ENCODE peak calls at places on chromosomes 16 and 17, in ten cellular contexts. A is retina, Y is fibroblast of lung, E is AG04449, F is astrocyte of the hippocampus, U is endodermal cell, W is iris pigment epithelial cell, Q is LoVo, C is tibial artery, J is NCI-H345. D is an unnamed sample.

GRCh38 chr17:82848022-82848592 is 8.3 kb upstream of the ZNF750 start:
- DNase-seq in A (no peak), Y (peak), E (no peak), F (peak), U (no peak), W (peak), Q (peak), C (peak), J (peak), D (peak)

GRCh38 chr16:5065813-5066212 is at the start of gene C16orf89:
- DNase-seq in A (no peak), Y (no peak), E (no peak), F (no peak), U (no peak), W (no peak), Q (no peak), C (no peak), J (no peak), D (no peak)

GRCh38 chr17:63550816-63551639 is 751 bp downstream of the DCAF7 start:
- DNase-seq in A (no peak), Y (peak), E (no peak), F (peak), U (peak), W (peak), Q (no peak), C (no peak), J (no peak), D (peak)

GRCh38 chr17:64938925-64939474 is 19.7 kb upstream of the LRRC37A3 start:
- DNase-seq in A (peak), Y (no peak), E (no peak), F (peak), U (peak), W (peak), Q (no peak), C (no peak), J (no peak), D (peak)

GRCh38 chr17:38561416-38562214 is 44.1 kb downstream of the SRCIN1 start:
- DNase-seq in A (peak), Y (no peak), E (no peak), F (no peak), U (peak), W (no peak), Q (no peak), C (no peak), J (no peak), D (no peak)

GRCh38 chr16:3074860-3075545 is 9.6 kb downstream of the IL32 start:
- DNase-seq in A (no peak), Y (no peak), E (no peak), F (no peak), U (no peak), W (no peak), Q (no peak), C (no peak), J (no peak), D (no peak)

GRCh38 chr16:48054881-48055601 is 100.8 kb downstream of the ABCC12 start:
- DNase-seq in A (peak), Y (peak), E (no peak), F (peak), U (peak), W (peak), Q (peak), C (no peak), J (peak), D (peak)

GRCh38 chr17:40528692-40529417 is 27.4 kb upstream of the TNS4 start:
- DNase-seq in A (no peak), Y (no peak), E (no peak), F (no peak), U (peak), W (no peak), Q (no peak), C (no peak), J (no peak), D (no peak)

D was measured in myocyte.